ENCODE peak calls at places on chromosomes 3 and 15, in eight cellular contexts. P, T, J, E, Z, O, G and V are unnamed samples.

GRCh38 chr3:185560676-185561075 is 8.3 kb upstream of the LIPH start:
- DNase-seq in E (no peak), T (no peak), P (no peak), G (no peak), O (no peak), Z (no peak), J (no peak), V (no peak)

GRCh38 chr3:143826296-143826695 is 22.0 kb downstream of the SLC9A9 start:
- DNase-seq in Z (no peak), E (no peak), G (no peak), P (no peak), J (no peak), O (no peak), T (no peak), V (no peak)

GRCh38 chr15:88918738-88919137 is 5.6 kb upstream of the MFGE8 start:
- DNase-seq in Z (peak; percentile 91), J (peak; percentile 71), G (no peak), O (peak; percentile 93), E (no peak), T (peak; percentile 99), P (peak; percentile 99), V (peak; percentile 100)

GRCh38 chr3:22989716-22990115 is 213.4 kb upstream of the UBE2E2 start:
- DNase-seq in P (no peak), G (no peak), Z (no peak), O (no peak), T (no peak), J (no peak), E (no peak), V (no peak)

GRCh38 chr3:120496278-120496975 is 45.6 kb upstream of the FSTL1 start:
- DNase-seq in O (no peak), T (peak; percentile 78), Z (peak; percentile 65), E (no peak), G (no peak), P (no peak), J (no peak), V (peak; percentile 62)

GRCh38 chr3:149589332-149589731 is 68.5 kb downstream of the WWTR1 start:
- DNase-seq in Z (no peak), P (no peak), T (peak; percentile 84), G (no peak), E (no peak), J (no peak), O (no peak), V (peak; percentile 81)

GRCh38 chr3:184320099-184320445 is 5.7 kb downstream of the EIF4G1 start:
- DNase-seq in G (no peak), T (peak; percentile 92), E (peak; percentile 100), J (peak; percentile 97), Z (peak; percentile 87), O (peak; percentile 98), P (peak; percentile 78), V (peak; percentile 97)

GRCh38 chr3:126025116-126025729 is 56.2 kb downstream of the ROPN1B start:
- DNase-seq in P (no peak), T (no peak), Z (no peak), J (no peak), E (no peak), G (no peak), O (no peak), V (no peak)

GRCh38 chr15:56985871-56986270 is 67.4 kb downstream of the TCF12 start:
- DNase-seq in J (no peak), P (no peak), Z (no peak), E (no peak), T (no peak), G (no peak), O (no peak), V (no peak)

GRCh38 chr15:95105229-95105628 is 873.9 kb downstream of the MCTP2 start:
- DNase-seq in O (no peak), T (peak; percentile 73), Z (no peak), J (no peak), P (peak; percentile 21), E (no peak), G (no peak), V (peak; percentile 37)

GRCh38 chr15:90291679-90292356 is 26.3 kb downstream of the NGRN start:
- DNase-seq in G (no peak), P (no peak), Z (no peak), J (no peak), T (no peak), O (no peak), E (no peak), V (no peak)

GRCh38 chr15:86229966-86230365 is 150.3 kb downstream of the AGBL1 start:
- DNase-seq in J (no peak), G (no peak), E (no peak), T (no peak), Z (no peak), O (no peak), P (no peak), V (no peak)

GRCh38 chr3:139982404-139982803 is 47.4 kb downstream of the CLSTN2 start:
- DNase-seq in E (no peak), T (no peak), G (peak; percentile 11), Z (no peak), J (no peak), P (no peak), O (no peak), V (no peak)

GRCh38 chr3:43733459-43734384 is 43.0 kb downstream of the ABHD5 start:
- DNase-seq in O (no peak), P (peak; percentile 87), G (no peak), J (no peak), E (no peak), Z (no peak), T (peak; percentile 91), V (peak; percentile 53)

GRCh38 chr3:79824166-79824565 is 56.4 kb upstream of the ROBO1 start:
- DNase-seq in T (no peak), O (no peak), Z (no peak), J (no peak), G (no peak), P (no peak), E (no peak), V (no peak)

GRCh38 chr3:25751691-25752090 is 31.6 kb downstream of the NGLY1 start:
- DNase-seq in T (no peak), P (no peak), J (no peak), Z (no peak), O (no peak), E (no peak), G (peak; percentile 54), V (no peak)

GRCh38 chr3:169575381-169575780 is 88.1 kb downstream of the MECOM start:
- DNase-seq in G (peak; percentile 52), P (no peak), T (peak; percentile 45), E (no peak), O (no peak), Z (no peak), J (no peak), V (peak; percentile 0)

GRCh38 chr3:104214937-104215336 is 1151.8 kb upstream of the ALCAM start:
- DNase-seq in O (no peak), T (no peak), J (no peak), Z (no peak), P (no peak), E (no peak), G (no peak), V (no peak)

GRCh38 chr3:114624676-114625181 is 330.9 kb downstream of the TIGIT start:
- DNase-seq in J (peak; percentile 95), O (peak; percentile 95), P (peak; percentile 87), Z (peak; percentile 91), T (peak; percentile 99), E (peak; percentile 94), G (no peak), V (peak; percentile 98)

GRCh38 chr15:78104119-78104479 is 11.7 kb downstream of the SH2D7 start:
- DNase-seq in J (no peak), P (no peak), O (no peak), T (no peak), Z (no peak), E (no peak), G (no peak), V (no peak)

GRCh38 chr15:98547741-98548166 is 100.6 kb upstream of the IGF1R start:
- DNase-seq in O (no peak), J (peak; percentile 33), E (peak; percentile 36), P (no peak), G (peak; percentile 44), T (peak; percentile 6), Z (no peak), V (peak; percentile 3)
- H3K4me3 ChIP-seq in O (peak overlapping the region; percentile 74), J (peak overlapping the region; percentile 42), E (peak overlapping the region; percentile 52), P (peak overlapping the region; percentile 63), G (peak overlapping the region; percentile 46), T (peak overlapping the region; percentile 64), Z (peak overlapping the region; percentile 50), V (peak overlapping the region; percentile 62)

DNA sequence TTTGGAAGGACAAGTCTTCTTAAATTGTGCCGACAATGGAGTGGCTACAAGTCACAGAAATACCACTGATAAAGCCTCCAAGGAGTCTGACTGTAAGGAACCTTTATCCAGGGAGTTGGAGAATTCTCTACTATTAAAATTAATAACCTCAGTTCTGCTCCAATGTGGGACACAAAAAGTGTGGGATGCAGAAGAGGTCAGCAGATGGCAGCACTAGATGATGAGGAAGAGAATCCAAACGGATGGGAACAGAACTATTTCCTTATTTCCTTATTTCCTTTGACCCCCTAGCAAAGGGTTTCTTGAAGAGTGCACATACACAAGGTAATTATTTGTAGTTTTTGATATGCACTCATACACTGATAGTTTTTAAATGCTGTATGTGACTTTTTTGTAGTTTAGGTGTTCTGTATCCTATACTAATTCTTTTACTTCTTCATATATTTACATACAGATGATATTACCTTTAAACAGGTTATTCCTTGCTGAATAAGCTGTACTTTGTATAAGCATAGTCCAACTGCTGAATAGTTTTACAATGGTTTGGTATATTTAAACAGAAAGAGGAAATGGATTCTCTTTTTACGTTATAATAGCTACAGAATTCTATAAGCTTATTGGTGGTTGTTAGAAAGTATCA is 25.6 kb upstream of the NLGN1 start:
- DNase-seq in O (no peak), P (no peak), Z (peak; percentile 4), T (peak; percentile 10), G (peak; percentile 33), E (peak; percentile 36), J (peak; percentile 63), V (peak; percentile 25)
- TF ChIP-seq CTCF in O (peak; percentile 42), P (peak; percentile 73), Z (peak; percentile 52), T (peak; percentile 73), G (peak; percentile 72), E (no peak), J (peak; percentile 51), V (peak; percentile 45)

DNA sequence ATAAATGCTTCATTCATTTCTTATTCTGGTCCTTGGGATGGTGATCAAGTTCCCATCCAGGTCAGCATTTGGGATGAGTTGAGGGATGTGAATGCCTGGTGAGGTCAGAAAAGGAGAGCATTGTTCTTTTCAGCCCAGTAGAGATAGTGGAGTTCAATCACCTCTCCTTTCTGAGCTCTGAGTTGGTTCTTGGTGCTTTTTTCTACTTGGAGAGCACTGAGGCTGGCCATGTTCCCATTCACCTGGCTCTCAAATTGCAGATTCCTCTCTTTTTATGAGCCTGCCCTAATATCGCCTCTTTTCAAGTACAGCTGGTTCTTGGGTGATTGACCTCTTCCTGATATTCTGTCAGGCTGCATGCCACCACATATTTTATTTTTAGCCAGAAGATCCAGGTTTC is 10.5 kb downstream of the AQP9 start:
- DNase-seq in J (no peak), Z (no peak), P (no peak), O (no peak), G (no peak), T (no peak), E (no peak), V (no peak)
- H3K4me3 ChIP-seq in J (no peak overlapping the region), Z (no peak overlapping the region), P (no peak overlapping the region), O (no peak overlapping the region), G (no peak overlapping the region), T (no peak overlapping the region), E (no peak overlapping the region), V (no peak overlapping the region)

DNA sequence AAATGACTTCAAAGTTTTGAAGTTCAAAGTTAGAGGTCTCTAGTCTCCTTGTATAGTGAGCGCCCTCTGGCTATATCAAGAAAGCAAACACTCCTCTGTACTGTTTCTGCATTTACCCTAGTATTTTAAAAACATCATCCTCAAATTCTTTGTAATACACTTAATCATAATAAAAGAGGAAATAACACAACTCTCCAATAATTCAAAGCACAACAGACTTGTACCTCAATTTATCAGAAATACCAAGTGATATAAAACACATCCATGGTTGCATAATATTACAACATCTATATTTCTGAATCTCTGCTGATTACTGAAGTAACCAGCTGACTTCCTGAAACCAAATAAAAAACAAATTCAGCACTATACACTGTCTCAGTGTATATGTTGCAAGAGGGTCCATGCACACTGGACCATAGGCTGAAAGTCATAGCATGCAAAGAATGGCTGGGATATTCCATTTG is 12.5 kb downstream of the PLOD2 start:
- DNase-seq in T (no peak), Z (no peak), O (no peak), G (no peak), P (no peak), E (no peak), J (no peak), V (peak; percentile 86)
- TF ChIP-seq CTCF in T (no peak), Z (peak; percentile 21), O (peak; percentile 16), G (no peak), P (no peak), E (peak; percentile 34), J (no peak), V (peak; percentile 41)